ENCODE peak calls at places on chromosome 7, in four cellular contexts. G is A673, T is H1, J is dorsolateral prefrontal cortex. I is an unnamed sample.

GRCh38 chr7:38863609-38864291 is 45.2 kb downstream of the VPS41 start:
- DNase-seq in G (no peak), T (no peak), J (no peak), I (no peak)

GRCh38 chr7:79868010-79868409 is 266.6 kb upstream of the GNAI1 start:
- DNase-seq in G (no peak), T (no peak), J (no peak), I (no peak)

GRCh38 chr7:116687801-116688201 is 15.8 kb downstream of the MET start:
- DNase-seq in G (peak; percentile 44), T (no peak), J (no peak), I (no peak)

GRCh38 chr7:75892634-75893272 is 13.9 kb downstream of the RHBDD2 start:
- DNase-seq in G (no peak), T (no peak), J (no peak), I (no peak)

GRCh38 chr7:31664890-31665289 is 22.1 kb upstream of the PPP1R17 start:
- DNase-seq in G (no peak), T (no peak), J (no peak), I (no peak)

GRCh38 chr7:64877714-64878610 is 25.1 kb upstream of the ZNF273 start:
- DNase-seq in G (no peak), T (no peak), J (no peak), I (no peak)

GRCh38 chr7:126228356-126229061 is 1024.2 kb downstream of the GRM8 start:
- DNase-seq in G (no peak), T (no peak), J (no peak), I (no peak)

GRCh38 chr7:14973712-14974428 is 71.3 kb upstream of the DGKB start:
- DNase-seq in G (no peak), T (no peak), J (no peak), I (no peak)

GRCh38 chr7:90677742-90678439 is 81.8 kb downstream of the CDK14 start:
- DNase-seq in G (peak; percentile 59), T (no peak), J (no peak), I (no peak)

GRCh38 chr7:50960621-50961310 is 178.1 kb upstream of the GRB10 start:
- DNase-seq in G (no peak), T (no peak), J (no peak), I (no peak)

GRCh38 chr7:46619723-46620310 is 698.7 kb upstream of the IGFBP3 start:
- DNase-seq in G (no peak), T (no peak), J (no peak), I (no peak)

GRCh38 chr7:151671514-151671913 is 151.8 kb upstream of the RHEB start:
- DNase-seq in G (no peak), T (no peak), J (no peak), I (peak; percentile 18)

GRCh38 chr7:48097511-48098231 is 8.6 kb downstream of the UPP1 start:
- DNase-seq in G (no peak), T (no peak), J (no peak), I (no peak)

GRCh38 chr7:92044940-92045339 is 89.3 kb downstream of the CYP51A1 start:
- DNase-seq in G (no peak), T (no peak), J (no peak), I (no peak)

GRCh38 chr7:150962743-150963399 is 15.2 kb downstream of the KCNH2 start:
- DNase-seq in G (peak; percentile 68), T (peak; percentile 83), J (no peak), I (no peak)

GRCh38 chr7:133676805-133677370 is 424.0 kb downstream of the EXOC4 start:
- DNase-seq in G (no peak), T (no peak), J (no peak), I (no peak)

GRCh38 chr7:23357190-23358093 is 58.3 kb downstream of the MALSU1 start:
- DNase-seq in G (peak; percentile 54), T (no peak), J (no peak), I (no peak)

GRCh38 chr7:143936087-143937009 is 1.3 kb downstream of the OR2F2 start:
- DNase-seq in G (no peak), T (no peak), J (no peak), I (no peak)

GRCh38 chr7:49580000-49580399 is 193.4 kb upstream of the VWC2 start:
- DNase-seq in G (no peak), T (peak; percentile 72), J (no peak), I (no peak)

GRCh38 chr7:36787933-36788378 is 63.7 kb upstream of the AOAH start:
- DNase-seq in G (no peak), T (no peak), J (no peak), I (no peak)

GRCh38 chr7:82633592-82633991 is 190.0 kb upstream of the CACNA2D1 start:
- DNase-seq in G (no peak), T (no peak), J (no peak), I (no peak)

GRCh38 chr7:2405601-2406345 is 2.4 kb downstream of the CHST12 start:
- DNase-seq in G (no peak), T (no peak), J (no peak), I (no peak)

GRCh38 chr7:157848508-157849340 is 511.9 kb downstream of the DNAJB6 start:
- DNase-seq in G (no peak), T (no peak), J (peak; percentile 19), I (no peak)

GRCh38 chr7:131945313-131945831 is 388.9 kb upstream of the PODXL start:
- DNase-seq in G (peak; percentile 77), T (peak; percentile 90), J (peak; percentile 63), I (peak; percentile 48)

GRCh38 chr7:141411133-141411532 is 140.1 kb upstream of the AGK start:
- DNase-seq in G (no peak), T (no peak), J (no peak), I (no peak)

GRCh38 chr7:96287168-96287567 is 34.7 kb downstream of the SLC25A13 start:
- DNase-seq in G (no peak), T (no peak), J (no peak), I (no peak)

GRCh38 chr7:114082934-114083647 is 164.3 kb upstream of the PPP1R3A start:
- DNase-seq in G (peak; percentile 12), T (peak; percentile 75), J (no peak), I (no peak)

GRCh38 chr7:92949748-92950147 is 113.4 kb upstream of the CDK6 start:
- DNase-seq in G (no peak), T (no peak), J (no peak), I (no peak)

GRCh38 chr7:102258073-102258748 is 28.5 kb upstream of the SH2B2 start:
- DNase-seq in G (no peak), T (no peak), J (no peak), I (no peak)

GRCh38 chr7:83347836-83348482 is 185.3 kb upstream of the PCLO start:
- DNase-seq in G (peak; percentile 17), T (no peak), J (no peak), I (no peak)

GRCh38 chr7:6442114-6442513 is 5.6 kb downstream of the DAGLB start:
- DNase-seq in G (no peak), T (no peak), J (no peak), I (no peak)

GRCh38 chr7:54904130-54904529 is 114.7 kb upstream of the EGFR start:
- DNase-seq in G (no peak), T (no peak), J (no peak), I (no peak)

GRCh38 chr7:54907981-54908380 is 110.8 kb upstream of the EGFR start:
- DNase-seq in G (no peak), T (no peak), J (no peak), I (no peak)

GRCh38 chr7:54908760-54909438 is 109.9 kb upstream of the EGFR start:
- DNase-seq in G (no peak), T (no peak), J (no peak), I (no peak)

GRCh38 chr7:54904986-54905385 is 113.8 kb upstream of the EGFR start:
- DNase-seq in G (no peak), T (no peak), J (no peak), I (no peak)

DNA sequence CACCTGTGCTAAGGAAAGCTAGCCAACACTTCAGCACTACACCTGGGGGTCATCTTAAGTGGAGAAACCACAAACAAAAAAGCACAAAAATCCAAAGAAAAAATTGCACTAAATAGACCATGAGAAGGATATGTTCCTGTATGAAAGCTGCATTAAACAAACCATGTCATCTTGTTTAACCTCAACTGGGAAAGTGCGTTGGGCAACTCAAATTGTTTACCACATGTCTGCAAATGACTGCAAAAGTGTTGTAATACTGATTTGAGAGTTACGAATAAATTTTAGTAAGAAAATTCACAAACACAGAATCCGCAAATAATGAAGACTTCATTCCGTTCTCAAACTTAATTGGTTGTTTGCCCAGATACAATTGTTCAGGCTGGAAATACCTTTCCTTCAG is 111.9 kb upstream of the EGFR start:
- DNase-seq in G (no peak), T (no peak), J (no peak), I (no peak)
- H3K27ac ChIP-seq in G (no peak overlapping the region), T (no peak overlapping the region), J (no peak overlapping the region), I (no peak overlapping the region)

GRCh38 chr7:77827999-77828398 is 29.4 kb downstream of the PHTF2 start:
- DNase-seq in G (no peak), T (no peak), J (no peak), I (no peak)

GRCh38 chr7:77831953-77832352 is 33.4 kb downstream of the PHTF2 start:
- DNase-seq in G (no peak), T (no peak), J (no peak), I (no peak)

GRCh38 chr7:77833136-77833535 is 34.6 kb downstream of the PHTF2 start:
- DNase-seq in G (no peak), T (no peak), J (no peak), I (no peak)

GRCh38 chr7:77830649-77831355 is 32.2 kb downstream of the PHTF2 start:
- DNase-seq in G (no peak), T (no peak), J (no peak), I (no peak)

GRCh38 chr7:77831481-77831880 is 32.9 kb downstream of the PHTF2 start:
- DNase-seq in G (no peak), T (no peak), J (no peak), I (no peak)
- H3K27ac ChIP-seq in G (no peak overlapping the region), T (no peak overlapping the region), J (no peak overlapping the region), I (no peak overlapping the region)

GRCh38 chr7:135748770-135749169 is at the start of gene FAM180A:
- DNase-seq in G (no peak), T (no peak), J (no peak), I (no peak)
- H3K27ac ChIP-seq in G (no peak within 1 kb of the TSS), T (no peak within 1 kb of the TSS), J (no peak within 1 kb of the TSS), I (no peak within 1 kb of the TSS)

DNA sequence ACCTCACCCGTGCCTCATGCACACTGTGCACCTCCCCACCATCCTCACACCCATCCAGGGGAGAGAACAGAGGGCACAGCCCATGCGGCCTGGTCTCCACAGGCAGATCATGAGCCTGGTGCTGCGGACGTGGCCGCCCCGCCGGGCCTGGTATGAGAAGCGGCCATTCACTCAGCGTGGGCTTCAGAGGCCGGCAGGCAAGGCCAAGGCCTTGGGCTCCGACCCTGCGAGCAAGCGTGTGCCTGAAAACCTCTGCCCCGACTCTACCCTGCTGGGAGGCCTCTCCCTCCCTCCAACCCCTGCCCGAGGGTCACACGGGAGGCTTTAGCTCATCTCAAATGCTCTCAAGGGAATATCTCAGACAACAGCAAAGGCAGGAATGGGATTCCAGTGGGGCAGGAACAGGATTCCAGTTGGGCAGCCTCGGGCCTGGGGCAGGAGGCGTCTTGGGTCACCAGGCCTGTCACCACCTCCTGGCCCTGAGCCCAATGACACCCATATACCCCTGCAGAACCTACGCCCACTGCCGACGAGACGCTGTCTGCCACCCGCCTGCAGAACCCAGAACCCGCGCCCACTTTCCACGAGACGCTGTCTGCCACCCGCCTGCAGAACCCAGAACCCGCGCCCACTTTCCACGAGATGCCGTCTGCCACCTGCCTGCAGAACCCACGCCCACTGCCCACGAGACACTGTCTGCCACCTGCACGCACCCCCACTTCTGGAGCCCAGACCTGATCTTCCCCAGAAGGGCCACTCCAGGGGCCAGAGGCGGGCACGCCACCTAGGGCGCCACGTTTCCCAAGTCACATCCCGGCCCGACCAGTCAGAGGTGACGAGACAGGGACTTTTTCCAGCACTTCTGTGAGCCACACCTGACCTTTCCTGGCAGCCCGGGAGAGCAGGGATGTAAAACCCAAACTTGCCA is 38.9 kb downstream of the ADAP1 start:
- DNase-seq in G (no peak), T (no peak), J (no peak), I (no peak)
- H3K27ac ChIP-seq in G (no peak overlapping the region), T (no peak overlapping the region), J (peak overlapping the region; percentile 98), I (no peak overlapping the region)

GRCh38 chr7:44213206-44213871 is 12.6 kb downstream of the YKT6 start:
- DNase-seq in G (no peak), T (no peak), J (no peak), I (no peak)
- H3K27ac ChIP-seq in G (peak overlapping the region; percentile 25), T (peak overlapping the region; percentile 36), J (no peak overlapping the region), I (no peak overlapping the region)

I was measured in iPS DF 6.9.